ENCODE peak calls at places on chromosomes 1 and 21, in four cellular contexts. Q is activated T-helper 1 cell treated with anti-CD3 and anti-CD28 coated beads, Interleukin-12 subunit alpha, Interleukin-12 subunit beta, Interleukin-2, Interleukin-4 antibody, amounts not matched to agents 30 ng/mL and 10 ng/mL and 1 ng/mL, durations not matched to agents 14 hours and 24 hours and 36 hours; Z is ovary; A is HT-29. M is an unnamed sample.

GRCh38 chr1:228079013-228079412 is 3.5 kb upstream of the ARF1 start:
- DNase-seq in Q (no peak), Z (no peak), A (no peak), M (no peak)

GRCh38 chr1:231806623-231807470 is 180.3 kb downstream of the DISC1 start:
- DNase-seq in A (peak), Z (peak), Q (peak), M (peak)

GRCh38 chr21:38927776-38928175 is 122.0 kb downstream of the ETS2 start:
- DNase-seq in Z (no peak), Q (no peak), A (no peak), M (no peak)

GRCh38 chr1:8133657-8134430 is 107.7 kb upstream of the ERRFI1 start:
- DNase-seq in A (no peak), Z (peak), Q (no peak), M (peak)

GRCh38 chr1:116806671-116807070 is 52.4 kb downstream of the CD2 start:
- DNase-seq in A (no peak), Z (no peak), Q (no peak), M (no peak)

GRCh38 chr1:38775175-38775845 is 84.3 kb downstream of the RRAGC start:
- DNase-seq in Z (no peak), A (no peak), Q (no peak), M (no peak)

GRCh38 chr1:157162345-157162744 is 24.1 kb upstream of the ETV3 start:
- DNase-seq in A (no peak), Z (no peak), Q (no peak), M (no peak)

GRCh38 chr1:155729031-155729898 is 40.4 kb downstream of the DAP3 start:
- DNase-seq in Z (peak), A (peak), Q (peak), M (peak)

GRCh38 chr1:16143566-16144324 is 12.1 kb downstream of the EPHA2 start:
- DNase-seq in Q (no peak), A (peak), Z (no peak), M (peak)

GRCh38 chr1:50369008-50369634 is 54.1 kb downstream of the DMRTA2 start:
- DNase-seq in A (no peak), Z (no peak), Q (no peak), M (no peak)

GRCh38 chr1:53652441-53653199 is 86.3 kb downstream of the GLIS1 start:
- DNase-seq in A (no peak), Z (no peak), Q (no peak), M (no peak)

GRCh38 chr1:119987112-119987511 is 82.3 kb downstream of the NOTCH2 start:
- DNase-seq in A (no peak), Q (no peak), Z (no peak), M (peak)

GRCh38 chr1:10608690-10609089 is 133.9 kb downstream of the PEX14 start:
- DNase-seq in Z (no peak), Q (no peak), A (no peak), M (no peak)

GRCh38 chr1:101178341-101178687 is 58.5 kb upstream of the S1PR1 start:
- DNase-seq in A (no peak), Q (no peak), Z (no peak), M (no peak)

GRCh38 chr1:25773441-25774125 is 26.4 kb upstream of the SELENON start:
- DNase-seq in A (peak), Q (no peak), Z (no peak), M (peak)

GRCh38 chr1:8728464-8728863 is 89.0 kb downstream of the RERE start:
- DNase-seq in Q (no peak), A (no peak), Z (no peak), M (no peak)